ENCODE peak calls at places on chromosomes 3 and 15, in ten cellular contexts. Q is stromal cell of bone marrow; X is astrocyte of the spinal cord; S is OCI-LY7; H is NCI-H748 treated with DMSO at 0.1 percent for 48 hours; B is effector memory CD4-positive, alpha-beta T cell; L is fibroblast of the conjunctiva; G is nephron progenitor cell; V is naive thymus-derived CD8-positive, alpha-beta T cell; E is HT1080. D is an unnamed sample.

GRCh38 chr3:186058225-186058624 is 50.7 kb downstream of the ETV5 start:
- DNase-seq in Q (no peak), X (no peak), S (no peak), H (no peak), B (no peak), L (no peak), G (no peak), V (no peak), E (no peak), D (no peak)

GRCh38 chr15:42274693-42274971 is 1.4 kb upstream of the TMEM87A start:
- DNase-seq in Q (no peak), X (no peak), S (no peak), H (no peak), B (no peak), L (no peak), G (no peak), V (no peak), E (no peak), D (no peak)

GRCh38 chr3:39378957-39379777 is 4.0 kb upstream of the SLC25A38 start:
- DNase-seq in Q (no peak), X (no peak), S (no peak), H (no peak), B (no peak), L (no peak), G (no peak), V (no peak), E (no peak), D (no peak)

GRCh38 chr3:31407665-31408064 is 125.1 kb upstream of the STT3B start:
- DNase-seq in Q (peak), X (peak), S (no peak), H (no peak), B (no peak), L (no peak), G (no peak), V (no peak), E (no peak), D (no peak)

GRCh38 chr15:39786444-39787056 is 3.9 kb upstream of the FSIP1 start:
- DNase-seq in Q (peak), X (peak), S (peak), H (peak), B (no peak), L (peak), G (peak), V (no peak), E (peak), D (no peak)

GRCh38 chr3:68424796-68425460 is 507.4 kb downstream of the TAFA4 start:
- DNase-seq in Q (no peak), X (no peak), S (no peak), H (no peak), B (no peak), L (no peak), G (no peak), V (no peak), E (no peak), D (no peak)

GRCh38 chr3:45507820-45508317 is 86.7 kb upstream of the LIMD1 start:
- DNase-seq in Q (peak), X (peak), S (no peak), H (no peak), B (no peak), L (peak), G (peak), V (no peak), E (peak), D (no peak)

GRCh38 chr3:4719011-4719649 is 226.0 kb downstream of the ITPR1 start:
- DNase-seq in Q (no peak), X (peak), S (no peak), H (peak), B (no peak), L (no peak), G (no peak), V (no peak), E (no peak), D (no peak)

GRCh38 chr15:75335705-75336355 is at the start of gene COMMD4:
- DNase-seq in Q (peak), X (peak), S (peak), H (peak), B (peak), L (peak), G (peak), V (peak), E (peak), D (peak)

GRCh38 chr3:20563985-20564384 is 378.0 kb upstream of the SGO1 start:
- DNase-seq in Q (no peak), X (no peak), S (no peak), H (no peak), B (no peak), L (no peak), G (no peak), V (no peak), E (no peak), D (no peak)

GRCh38 chr3:184018424-184018973 is 815 bp upstream of the ABCC5 start:
- DNase-seq in Q (no peak), X (no peak), S (no peak), H (no peak), B (no peak), L (no peak), G (no peak), V (no peak), E (no peak), D (no peak)

GRCh38 chr15:66841953-66842681 is 140.1 kb downstream of the SMAD6 start:
- DNase-seq in Q (peak), X (peak), S (no peak), H (no peak), B (no peak), L (peak), G (peak), V (no peak), E (peak), D (no peak)

GRCh38 chr3:61417352-61417751 is 144.0 kb upstream of the PTPRG start:
- DNase-seq in Q (peak), X (peak), S (no peak), H (no peak), B (no peak), L (peak), G (no peak), V (no peak), E (no peak), D (no peak)

GRCh38 chr15:76163429-76164020 is 103.7 kb downstream of the TMEM266 start:
- DNase-seq in Q (no peak), X (peak), S (no peak), H (no peak), B (no peak), L (peak), G (no peak), V (no peak), E (no peak), D (no peak)

GRCh38 chr3:161409069-161409468 is 37.8 kb upstream of the SPTSSB start:
- DNase-seq in Q (peak), X (peak), S (peak), H (peak), B (no peak), L (no peak), G (peak), V (peak), E (peak), D (peak)